ENCODE peak calls at places on chromosomes 1 and 21, in five cellular contexts. Z is activated T-helper 1 cell treated with anti-CD3 and anti-CD28 coated beads, Interleukin-2, amount 50 U/mL, for 16 hours; J is ovary; X is stimulated activated naive CD8-positive, alpha-beta T cell treated with anti-CD3 and anti-CD28 coated beads, Interleukin-15, Interleukin-2, amounts not matched to agents 100 U/mL and 50 U/mL, for 24 hours; H is substantia nigra. N is an unnamed sample.

GRCh38 chr1:115606305-115606704 is 35.5 kb upstream of the VANGL1 start:
- DNase-seq in Z (no peak), J (no peak), X (no peak), H (no peak), N (no peak)

GRCh38 chr21:31372176-31372765 is 28.2 kb upstream of the TIAM1 start:
- DNase-seq in Z (no peak), J (no peak), X (no peak), H (no peak), N (no peak)

GRCh38 chr1:230280906-230281413 is 145.2 kb downstream of the PGBD5 start:
- DNase-seq in Z (no peak), J (no peak), X (no peak), H (no peak), N (no peak)

GRCh38 chr1:156670791-156671190 is 6.4 kb downstream of the NES start:
- DNase-seq in Z (no peak), J (no peak), X (no peak), H (no peak), N (no peak)

GRCh38 chr1:92277105-92277504 is 21.7 kb downstream of the GLMN start:
- DNase-seq in Z (no peak), J (no peak), X (no peak), H (no peak), N (no peak)

GRCh38 chr1:108815566-108815965 is 41.3 kb downstream of the AKNAD1 start:
- DNase-seq in Z (no peak), J (no peak), X (no peak), H (no peak), N (no peak)

GRCh38 chr1:180912801-180913616 is at the start of gene KIAA1614:
- DNase-seq in Z (no peak), J (peak), X (no peak), H (peak), N (no peak)

GRCh38 chr1:196152975-196153374 is 455.3 kb downstream of the KCNT2 start:
- DNase-seq in Z (no peak), J (no peak), X (no peak), H (no peak), N (no peak)

GRCh38 chr1:161427733-161428516 is 60.2 kb upstream of the CFAP126 start:
- DNase-seq in Z (no peak), J (no peak), X (peak), H (no peak), N (no peak)

GRCh38 chr1:6392081-6392879 is 1.3 kb downstream of the ACOT7 start:
- DNase-seq in Z (peak), J (no peak), X (peak), H (no peak), N (no peak)

GRCh38 chr1:53346007-53346813 is 18.3 kb upstream of the LRP8 start:
- DNase-seq in Z (no peak), J (no peak), X (no peak), H (no peak), N (no peak)

GRCh38 chr1:165542647-165543046 is 1.2 kb upstream of the LRRC52 start:
- DNase-seq in Z (no peak), J (no peak), X (no peak), H (no peak), N (no peak)

GRCh38 chr1:17725084-17725718 is 29.9 kb upstream of the ACTL8 start:
- DNase-seq in Z (no peak), J (no peak), X (no peak), H (no peak), N (no peak)

GRCh38 chr1:154607084-154607747 is 770 bp downstream of the ADAR start:
- DNase-seq in Z (no peak), J (no peak), X (no peak), H (peak), N (peak)

GRCh38 chr1:53140451-53140850 is 2.0 kb downstream of the SLC1A7 start:
- DNase-seq in Z (no peak), J (no peak), X (no peak), H (no peak), N (no peak)

GRCh38 chr1:203643213-203644045 is 16.8 kb downstream of the ATP2B4 start:
- DNase-seq in Z (no peak), J (no peak), X (no peak), H (no peak), N (no peak)

GRCh38 chr1:1421907-1422464 is 910 bp upstream of the ANKRD65 start:
- DNase-seq in Z (no peak), J (no peak), X (no peak), H (no peak), N (no peak)

GRCh38 chr1:183131166-183131565 is 54.9 kb upstream of the LAMC2 start:
- DNase-seq in Z (no peak), J (no peak), X (no peak), H (no peak), N (no peak)

GRCh38 chr1:151399890-151400235 is 490 bp downstream of the PSMB4 start:
- DNase-seq in Z (no peak), J (no peak), X (no peak), H (no peak), N (no peak)

GRCh38 chr1:244654284-244655038 is 1.5 kb downstream of the DESI2 start:
- DNase-seq in Z (no peak), J (no peak), X (no peak), H (no peak), N (no peak)

N was measured in activated CD8-positive, alpha-beta memory T cell treated with anti-CD3 and anti-CD28 coated beads for 4 hours.